ENCODE peak calls at places on chromosomes 3 and 15, in four cellular contexts. One of them, this sample, is unnamed.

GRCh38 chr3:11029948-11030347 is 37.4 kb downstream of the SLC6A1 start:
- DNase-seq in GM12878: no peak
- DNase-seq in HepG2: no peak
- DNase-seq in K562: no peak
- DNase-seq in this sample: no peak

GRCh38 chr3:52242039-52242438 is 3.1 kb upstream of the TWF2 start:
- DNase-seq in K562: no peak
- DNase-seq in HepG2: no peak
- DNase-seq in GM12878: no peak
- DNase-seq in this sample: no peak

GRCh38 chr15:82880704-82881103 is 71.3 kb downstream of the WHAMM start:
- DNase-seq in K562: no peak
- DNase-seq in GM12878: no peak
- DNase-seq in HepG2: no peak
- DNase-seq in this sample: no peak

GRCh38 chr3:156455839-156456238 is 99.1 kb downstream of the SSR3 start:
- DNase-seq in GM12878: no peak
- DNase-seq in K562: peak; percentile 87
- DNase-seq in HepG2: peak; percentile 44
- DNase-seq in this sample: peak; percentile 69

GRCh38 chr3:48215019-48215418 is 8.3 kb upstream of the CAMP start:
- DNase-seq in K562: no peak
- DNase-seq in HepG2: no peak
- DNase-seq in GM12878: no peak
- DNase-seq in this sample: no peak

GRCh38 chr15:47541587-47541986 is 175.7 kb upstream of the SEMA6D start:
- DNase-seq in K562: no peak
- DNase-seq in GM12878: no peak
- DNase-seq in HepG2: no peak
- DNase-seq in this sample: no peak

GRCh38 chr15:98923159-98923558 is 84.4 kb downstream of the PGPEP1L start:
- DNase-seq in HepG2: no peak
- DNase-seq in GM12878: no peak
- DNase-seq in K562: no peak
- DNase-seq in this sample: no peak

GRCh38 chr3:27659279-27660021 is 62.7 kb downstream of the EOMES start:
- DNase-seq in GM12878: no peak
- DNase-seq in K562: peak; percentile 70
- DNase-seq in HepG2: peak; percentile 48
- DNase-seq in this sample: peak; percentile 69

GRCh38 chr15:50289749-50290148 is 24.2 kb upstream of the HDC start:
- DNase-seq in HepG2: no peak
- DNase-seq in GM12878: no peak
- DNase-seq in K562: no peak
- DNase-seq in this sample: no peak

GRCh38 chr3:87503901-87504498 is 227.6 kb upstream of the POU1F1 start:
- DNase-seq in K562: peak; percentile 32
- DNase-seq in GM12878: no peak
- DNase-seq in HepG2: peak; percentile 60
- DNase-seq in this sample: no peak

GRCh38 chr3:193865339-193865738 is 270.6 kb upstream of the HES1 start:
- DNase-seq in K562: no peak
- DNase-seq in HepG2: no peak
- DNase-seq in GM12878: no peak
- DNase-seq in this sample: no peak

GRCh38 chr15:101358895-101359294 is 63.8 kb upstream of the SNRPA1 start:
- DNase-seq in HepG2: peak; percentile 8
- DNase-seq in GM12878: no peak
- DNase-seq in K562: no peak
- DNase-seq in this sample: no peak

GRCh38 chr3:128415773-128416577 is 50.7 kb downstream of the DNAJB8 start:
- DNase-seq in GM12878: no peak
- DNase-seq in K562: peak; percentile 71
- DNase-seq in HepG2: no peak
- DNase-seq in this sample: no peak

GRCh38 chr3:101414121-101414520 is 93.7 kb upstream of the IMPG2 start:
- DNase-seq in GM12878: no peak
- DNase-seq in HepG2: no peak
- DNase-seq in K562: no peak
- DNase-seq in this sample: no peak

GRCh38 chr3:178562143-178562868 is 26.1 kb downstream of the KCNMB2 start:
- DNase-seq in HepG2: no peak
- DNase-seq in K562: no peak
- DNase-seq in GM12878: no peak
- DNase-seq in this sample: no peak

GRCh38 chr3:178560759-178561158 is 24.5 kb downstream of the KCNMB2 start:
- DNase-seq in HepG2: no peak
- DNase-seq in GM12878: no peak
- DNase-seq in K562: no peak
- DNase-seq in this sample: no peak

GRCh38 chr3:178558637-178559036 is 22.4 kb downstream of the KCNMB2 start:
- DNase-seq in HepG2: no peak
- DNase-seq in GM12878: no peak
- DNase-seq in K562: no peak
- DNase-seq in this sample: no peak

GRCh38 chr3:178561239-178561638 is 25.0 kb downstream of the KCNMB2 start:
- DNase-seq in HepG2: no peak
- DNase-seq in GM12878: no peak
- DNase-seq in K562: no peak
- DNase-seq in this sample: no peak

GRCh38 chr3:178562869-178563232 is 26.6 kb downstream of the KCNMB2 start:
- DNase-seq in GM12878: no peak
- DNase-seq in K562: no peak
- DNase-seq in HepG2: no peak
- DNase-seq in this sample: no peak
- TF ChIP-seq CREM in GM12878: no peak
- TF ChIP-seq CREM in K562: no peak
- TF ChIP-seq CREM in HepG2: no peak
- TF ChIP-seq CREM in this sample: no peak

GRCh38 chr3:108863799-108864135 is 41.2 kb downstream of the TRAT1 start:
- DNase-seq in K562: no peak
- DNase-seq in GM12878: no peak
- DNase-seq in HepG2: no peak
- DNase-seq in this sample: peak; percentile 17
- TF ChIP-seq CREM in K562: no peak
- TF ChIP-seq CREM in GM12878: no peak
- TF ChIP-seq CREM in HepG2: no peak
- TF ChIP-seq CREM in this sample: no peak

GRCh38 chr15:89693696-89694095 is 3.1 kb downstream of the WDR93 start:
- DNase-seq in HepG2: no peak
- DNase-seq in K562: no peak
- DNase-seq in GM12878: no peak
- DNase-seq in this sample: no peak
- TF ChIP-seq CREM in HepG2: no peak
- TF ChIP-seq CREM in K562: no peak
- TF ChIP-seq CREM in GM12878: no peak
- TF ChIP-seq CREM in this sample: no peak

DNA sequence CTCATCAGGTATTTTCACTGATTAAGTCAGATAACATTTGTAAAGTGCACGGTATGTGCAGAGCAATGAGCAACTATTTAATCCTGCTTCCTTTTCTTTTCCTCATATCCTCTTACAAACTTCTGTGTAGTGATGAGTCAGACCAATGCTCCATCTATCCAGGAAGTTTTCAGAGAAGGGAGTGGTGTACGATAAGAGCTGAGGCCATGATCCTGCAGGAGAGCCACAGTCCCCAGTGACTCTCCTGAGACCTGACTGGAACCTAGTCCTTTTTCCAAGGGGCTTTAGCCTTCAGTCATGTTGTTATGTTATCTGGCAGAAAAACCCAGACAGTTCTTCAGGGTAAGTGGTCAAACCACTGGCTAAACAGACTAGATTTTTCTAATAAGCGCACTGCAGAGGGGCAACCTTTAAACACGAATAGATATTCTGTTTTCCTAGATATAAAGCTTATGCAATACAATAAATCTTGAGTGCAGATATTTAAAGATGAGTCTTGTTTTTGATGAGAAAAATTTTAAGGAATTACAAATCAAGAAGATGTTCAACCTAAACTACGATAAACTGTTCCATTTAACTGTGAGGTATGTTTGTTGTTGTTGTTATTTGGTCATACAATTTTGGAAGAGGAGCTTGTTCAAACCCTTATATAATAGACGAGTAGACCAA is 110.5 kb upstream of the RAP2B start:
- DNase-seq in K562: peak; percentile 69
- DNase-seq in HepG2: peak; percentile 31
- DNase-seq in GM12878: no peak
- DNase-seq in this sample: no peak
- TF ChIP-seq CREM in K562: no peak
- TF ChIP-seq CREM in HepG2: no peak
- TF ChIP-seq CREM in GM12878: no peak
- TF ChIP-seq CREM in this sample: no peak

GRCh38 chr15:40398413-40398873 is 7.2 kb upstream of the IVD start:
- DNase-seq in HepG2: no peak
- DNase-seq in GM12878: peak; percentile 58
- DNase-seq in K562: no peak
- DNase-seq in this sample: no peak
- TF ChIP-seq CREM in HepG2: no peak
- TF ChIP-seq CREM in GM12878: no peak
- TF ChIP-seq CREM in K562: no peak
- TF ChIP-seq CREM in this sample: no peak

DNA sequence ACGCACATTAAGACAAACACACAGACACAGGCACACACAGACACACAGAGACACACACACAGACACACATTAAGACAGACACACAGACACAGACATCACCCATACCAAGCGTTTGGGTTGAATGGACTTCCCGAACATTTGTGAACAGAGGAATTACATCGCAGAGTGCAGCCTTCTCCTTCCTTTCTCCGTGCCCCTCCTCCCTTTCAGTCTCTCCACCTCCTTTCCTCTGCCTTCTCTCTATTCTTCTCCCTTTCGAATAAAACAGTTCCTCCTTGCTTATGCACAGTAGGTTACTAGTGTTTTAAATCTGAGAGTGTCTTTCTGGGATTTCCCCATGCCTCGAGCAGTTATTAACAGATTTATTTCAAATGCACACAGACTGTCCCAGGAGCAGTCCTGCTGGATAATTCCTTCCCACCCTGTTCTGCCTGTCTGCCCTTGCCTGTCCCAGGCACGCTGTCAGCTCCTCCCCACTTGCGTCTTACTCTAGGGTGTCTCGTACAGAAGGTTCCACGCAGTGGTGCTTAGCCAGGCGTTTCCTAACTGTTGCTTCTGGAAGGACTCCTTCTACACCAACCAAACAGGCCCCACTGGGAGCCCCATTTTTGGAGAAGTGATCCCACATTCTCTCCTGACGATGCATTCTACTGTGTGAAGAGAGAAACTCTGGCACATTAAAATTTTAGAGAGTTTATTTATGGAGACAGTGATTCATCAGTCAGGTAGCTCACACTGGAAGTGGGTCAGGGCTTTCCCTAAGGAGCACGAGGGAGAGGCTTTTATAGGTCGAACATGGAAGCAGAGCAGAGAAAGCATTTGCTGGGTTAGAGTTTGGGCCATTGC is 163.8 kb downstream of the SV2B start:
- DNase-seq in K562: no peak
- DNase-seq in GM12878: no peak
- DNase-seq in HepG2: no peak
- DNase-seq in this sample: no peak
- TF ChIP-seq CREM in K562: no peak
- TF ChIP-seq CREM in GM12878: no peak
- TF ChIP-seq CREM in HepG2: no peak
- TF ChIP-seq CREM in this sample: no peak

This sample was measured in WTC11.